ENCODE peak calls at places on chromosomes 11 and 22, in eight cellular contexts. T is SJSA1, S is mesendoderm, J is EL, K is SK-MEL-5, U is H7, L is cardiac fibroblast, N is colonic mucosa. P is an unnamed sample.

GRCh38 chr22:39518124-39518786 is 2.1 kb upstream of the ATF4 start:
- DNase-seq in T (no peak), S (no peak), J (no peak), K (no peak), U (no peak), L (peak), N (no peak), P (no peak)

GRCh38 chr11:32939866-32940265 is 47.3 kb downstream of the QSER1 start:
- DNase-seq in T (no peak), S (no peak), J (peak), K (peak), U (no peak), L (no peak), N (no peak), P (no peak)

GRCh38 chr11:134514354-134514951 is 102.4 kb upstream of the B3GAT1 start:
- DNase-seq in T (peak), S (no peak), J (no peak), K (no peak), U (no peak), L (no peak), N (no peak), P (peak)

GRCh38 chr11:78039919-78040671 is 17.0 kb upstream of the KCTD14 start:
- DNase-seq in T (peak), S (no peak), J (peak), K (peak), U (no peak), L (peak), N (peak), P (no peak)

GRCh38 chr11:12330491-12331231 is 46.7 kb upstream of the PARVA start:
- DNase-seq in T (no peak), S (peak), J (no peak), K (peak), U (no peak), L (no peak), N (no peak), P (peak)

GRCh38 chr11:61333638-61334433 is 808 bp downstream of the TKFC start:
- DNase-seq in T (no peak), S (no peak), J (no peak), K (no peak), U (no peak), L (no peak), N (no peak), P (no peak)

GRCh38 chr22:46457502-46458488 is 79.6 kb downstream of the CELSR1 start:
- DNase-seq in T (no peak), S (peak), J (peak), K (no peak), U (peak), L (peak), N (no peak), P (no peak)

GRCh38 chr11:91163619-91164451 is 941.0 kb upstream of the CHORDC1 start:
- DNase-seq in T (no peak), S (no peak), J (peak), K (no peak), U (no peak), L (peak), N (no peak), P (no peak)

GRCh38 chr11:8168485-8169257 is at the start of gene RIC3:
- DNase-seq in T (no peak), S (peak), J (no peak), K (peak), U (peak), L (no peak), N (no peak), P (peak)

GRCh38 chr11:76251576-76251975 is 45.3 kb upstream of the WNT11 start:
- DNase-seq in T (no peak), S (no peak), J (no peak), K (no peak), U (no peak), L (peak), N (no peak), P (no peak)

GRCh38 chr11:61752117-61752924 is at the start of gene MYRF:
- DNase-seq in T (no peak), S (peak), J (peak), K (peak), U (peak), L (peak), N (peak), P (peak)

GRCh38 chr11:85595285-85595884 is 31.8 kb downstream of the DLG2 start:
- DNase-seq in T (no peak), S (peak), J (peak), K (peak), U (peak), L (peak), N (no peak), P (no peak)

GRCh38 chr11:108887436-108888238 is 222.8 kb downstream of the DDX10 start:
- DNase-seq in T (peak), S (no peak), J (peak), K (no peak), U (no peak), L (peak), N (no peak), P (no peak)

GRCh38 chr11:129317564-129317963 is 58.1 kb upstream of the BARX2 start:
- DNase-seq in T (no peak), S (no peak), J (no peak), K (no peak), U (no peak), L (no peak), N (peak), P (no peak)

GRCh38 chr22:50456466-50457234 is 18.2 kb downstream of the SBF1 start:
- DNase-seq in T (no peak), S (peak), J (no peak), K (no peak), U (peak), L (no peak), N (no peak), P (no peak)

GRCh38 chr11:72932132-72932570 is 117.9 kb downstream of the ATG16L2 start:
- DNase-seq in T (no peak), S (no peak), J (peak), K (no peak), U (no peak), L (peak), N (no peak), P (no peak)

GRCh38 chr11:3807856-3808845 is at the start of gene PGAP2:
- DNase-seq in T (peak), S (peak), J (peak), K (peak), U (peak), L (peak), N (peak), P (peak)

GRCh38 chr11:13098067-13098466 is 89.0 kb downstream of the RASSF10 start:
- DNase-seq in T (no peak), S (peak), J (no peak), K (peak), U (peak), L (no peak), N (no peak), P (no peak)

GRCh38 chr11:65304110-65304509 is 10.6 kb upstream of the CDC42EP2 start:
- DNase-seq in T (no peak), S (no peak), J (no peak), K (no peak), U (no peak), L (no peak), N (no peak), P (no peak)

GRCh38 chr22:24706050-24706449 is 68.5 kb downstream of the PIWIL3 start:
- DNase-seq in T (no peak), S (peak), J (no peak), K (peak), U (peak), L (no peak), N (no peak), P (no peak)

GRCh38 chr11:8389034-8389996 is 125.6 kb upstream of the LMO1 start:
- DNase-seq in T (no peak), S (no peak), J (no peak), K (peak), U (peak), L (peak), N (no peak), P (no peak)

GRCh38 chr11:45894555-45895247 is 9.2 kb downstream of the MAPK8IP1 start:
- DNase-seq in T (no peak), S (no peak), J (no peak), K (no peak), U (peak), L (no peak), N (no peak), P (peak)

GRCh38 chr11:73380321-73380720 is 4.1 kb downstream of the RELT start:
- DNase-seq in T (no peak), S (no peak), J (no peak), K (no peak), U (no peak), L (no peak), N (no peak), P (no peak)

GRCh38 chr11:291281-292210 is 2.6 kb downstream of the PGGHG start:
- DNase-seq in T (no peak), S (peak), J (no peak), K (no peak), U (peak), L (no peak), N (no peak), P (no peak)

GRCh38 chr11:61545341-61545740 is 35.5 kb downstream of the SYT7 start:
- DNase-seq in T (no peak), S (peak), J (no peak), K (peak), U (peak), L (no peak), N (no peak), P (no peak)

GRCh38 chr11:105073486-105074200 is 28.5 kb upstream of the CARD16 start:
- DNase-seq in T (no peak), S (no peak), J (no peak), K (no peak), U (no peak), L (no peak), N (no peak), P (no peak)

GRCh38 chr11:27084407-27084985 is 43.9 kb downstream of the BBOX1 start:
- DNase-seq in T (no peak), S (no peak), J (peak), K (no peak), U (no peak), L (no peak), N (no peak), P (no peak)

GRCh38 chr22:48373626-48374173 is 1454.0 kb downstream of the BRD1 start:
- DNase-seq in T (peak), S (no peak), J (no peak), K (no peak), U (no peak), L (no peak), N (no peak), P (no peak)

GRCh38 chr11:34158661-34159060 is 53.2 kb downstream of the NAT10 start:
- DNase-seq in T (no peak), S (no peak), J (no peak), K (no peak), U (no peak), L (no peak), N (no peak), P (no peak)

GRCh38 chr11:65524010-65524746 is 705 bp upstream of the SCYL1 start:
- DNase-seq in T (peak), S (no peak), J (no peak), K (peak), U (no peak), L (no peak), N (peak), P (no peak)

P was measured in posterior cingulate gyrus.